ENCODE peak calls at places on chromosomes 13 and 19, in nine cellular contexts. M, P, Z, C, H, N, F, K and T are unnamed samples.

GRCh38 chr19:19259741-19260140 is 13.4 kb downstream of the TM6SF2 start:
- DNase-seq in M (peak), P (no peak), Z (no peak), C (no peak), H (no peak), N (no peak), F (no peak), K (peak), T (no peak)

GRCh38 chr13:104782741-104783140 is 1716.5 kb upstream of the SLC10A2 start:
- DNase-seq in M (no peak), P (no peak), Z (no peak), C (no peak), H (no peak), N (no peak), F (no peak), K (no peak), T (no peak)

GRCh38 chr19:30785728-30786127 is 413.5 kb downstream of the ZNF536 start:
- DNase-seq in M (no peak), P (no peak), Z (no peak), C (no peak), H (no peak), N (no peak), F (no peak), K (no peak), T (no peak)

GRCh38 chr19:51479531-51480331 is 1.4 kb downstream of the CEACAM18 start:
- DNase-seq in M (no peak), P (no peak), Z (peak), C (no peak), H (no peak), N (no peak), F (no peak), K (no peak), T (no peak)

GRCh38 chr19:38736413-38737280 is 7.6 kb downstream of the CAPN12 start:
- DNase-seq in M (no peak), P (no peak), Z (peak), C (peak), H (no peak), N (peak), F (peak), K (no peak), T (peak)

GRCh38 chr19:15443838-15444237 is 5.9 kb downstream of the WIZ start:
- DNase-seq in M (no peak), P (peak), Z (no peak), C (no peak), H (peak), N (no peak), F (no peak), K (no peak), T (no peak)

GRCh38 chr13:101146101-101146898 is 270.0 kb downstream of the NALCN start:
- DNase-seq in M (no peak), P (no peak), Z (no peak), C (no peak), H (no peak), N (no peak), F (peak), K (no peak), T (no peak)

GRCh38 chr19:15449620-15450527 is at the start of gene WIZ:
- DNase-seq in M (peak), P (peak), Z (peak), C (peak), H (peak), N (peak), F (peak), K (peak), T (peak)

GRCh38 chr13:97274782-97275252 is 52.7 kb downstream of the MBNL2 start:
- DNase-seq in M (no peak), P (peak), Z (no peak), C (no peak), H (no peak), N (no peak), F (peak), K (no peak), T (no peak)

GRCh38 chr19:52991484-52991883 is 22.2 kb upstream of the ERVV-1 start:
- DNase-seq in M (no peak), P (peak), Z (no peak), C (no peak), H (no peak), N (no peak), F (peak), K (no peak), T (no peak)

GRCh38 chr13:99575376-99575775 is 74.1 kb downstream of the TM9SF2 start:
- DNase-seq in M (no peak), P (no peak), Z (no peak), C (no peak), H (no peak), N (no peak), F (no peak), K (no peak), T (no peak)

GRCh38 chr19:40236366-40236765 is 9.9 kb upstream of the CCNP start:
- DNase-seq in M (peak), P (no peak), Z (no peak), C (no peak), H (no peak), N (no peak), F (no peak), K (no peak), T (no peak)

GRCh38 chr19:19571387-19571786 is 33.3 kb downstream of the CILP2 start:
- DNase-seq in M (no peak), P (no peak), Z (no peak), C (no peak), H (no peak), N (no peak), F (no peak), K (no peak), T (no peak)

GRCh38 chr19:4488496-4488895 is 16.4 kb downstream of the HDGFL2 start:
- DNase-seq in M (no peak), P (no peak), Z (no peak), C (no peak), H (no peak), N (no peak), F (no peak), K (no peak), T (no peak)

GRCh38 chr19:46887240-46887782 is 26.5 kb downstream of the ARHGAP35 start:
- DNase-seq in M (no peak), P (no peak), Z (no peak), C (no peak), H (no peak), N (no peak), F (no peak), K (no peak), T (no peak)

GRCh38 chr19:6238643-6239281 is 41.0 kb downstream of the MLLT1 start:
- DNase-seq in M (peak), P (peak), Z (no peak), C (no peak), H (peak), N (no peak), F (peak), K (no peak), T (no peak)

GRCh38 chr19:38047641-38048040 is 140.6 kb downstream of the SIPA1L3 start:
- DNase-seq in M (peak), P (no peak), Z (peak), C (no peak), H (no peak), N (no peak), F (no peak), K (no peak), T (no peak)

GRCh38 chr13:45859682-45860081 is 8.1 kb upstream of the SIAH3 start:
- DNase-seq in M (no peak), P (no peak), Z (no peak), C (no peak), H (no peak), N (no peak), F (no peak), K (no peak), T (no peak)

GRCh38 chr19:3224346-3225325 is at the start of gene CELF5:
- DNase-seq in M (peak), P (no peak), Z (peak), C (no peak), H (no peak), N (peak), F (no peak), K (no peak), T (peak)

GRCh38 chr13:29156136-29156535 is 336.0 kb downstream of the MTUS2 start:
- DNase-seq in M (no peak), P (no peak), Z (no peak), C (no peak), H (no peak), N (no peak), F (no peak), K (no peak), T (no peak)

GRCh38 chr19:12825259-12826131 is 8.9 kb downstream of the RTBDN start:
- DNase-seq in M (no peak), P (no peak), Z (peak), C (no peak), H (no peak), N (no peak), F (no peak), K (peak), T (peak)

GRCh38 chr19:32350492-32350891 is 5.1 kb downstream of the ZNF507 start:
- DNase-seq in M (no peak), P (no peak), Z (no peak), C (no peak), H (no peak), N (no peak), F (no peak), K (no peak), T (no peak)

GRCh38 chr13:20714563-20715339 is 11.3 kb downstream of the IL17D start:
- DNase-seq in M (no peak), P (peak), Z (no peak), C (no peak), H (no peak), N (no peak), F (peak), K (no peak), T (no peak)

GRCh38 chr13:98775844-98776598 is 23.5 kb upstream of the SLC15A1 start:
- DNase-seq in M (no peak), P (no peak), Z (no peak), C (no peak), H (no peak), N (no peak), F (peak), K (no peak), T (peak)

GRCh38 chr19:12806242-12807131 is at the start of gene RNASEH2A:
- DNase-seq in M (peak), P (peak), Z (peak), C (peak), H (peak), N (peak), F (peak), K (peak), T (peak)

GRCh38 chr19:2150794-2151338 is 500 bp downstream of the AP3D1 start:
- DNase-seq in M (no peak), P (no peak), Z (peak), C (no peak), H (no peak), N (no peak), F (no peak), K (no peak), T (no peak)

GRCh38 chr13:99965329-99966000 is 6.1 kb downstream of the ZIC5 start:
- DNase-seq in M (no peak), P (no peak), Z (no peak), C (no peak), H (no peak), N (no peak), F (no peak), K (no peak), T (no peak)